ENCODE peak calls at places on chromosomes 6 and 20, in nine cellular contexts. One of them, this sample, is unnamed.

GRCh38 chr20:13173201-13173600 is 47.9 kb upstream of the ISM1 start:
- DNase-seq in H9: no peak
- DNase-seq in stimulated activated CD8-positive, alpha-beta memory T cell treated with anti-CD3 and anti-CD28 coated beads, Interleukin-15, amount 100 ng/mL, for 4 hours: no peak
- DNase-seq in psoas muscle: no peak
- DNase-seq in brain microvascular endothelial cell: no peak
- DNase-seq in adrenal gland: no peak
- DNase-seq in cerebellar nuclear complex: no peak
- DNase-seq in LHCN-M2: no peak
- DNase-seq in Caki2: no peak
- DNase-seq in this sample: no peak

GRCh38 chr20:37925265-37926165 is 22.6 kb downstream of the VSTM2L start:
- DNase-seq in cerebellar nuclear complex: no peak
- DNase-seq in LHCN-M2: no peak
- DNase-seq in brain microvascular endothelial cell: no peak
- DNase-seq in stimulated activated CD8-positive, alpha-beta memory T cell treated with anti-CD3 and anti-CD28 coated beads, Interleukin-15, amount 100 ng/mL, for 4 hours: no peak
- DNase-seq in adrenal gland: no peak
- DNase-seq in Caki2: no peak
- DNase-seq in H9: peak; percentile 74
- DNase-seq in psoas muscle: no peak
- DNase-seq in this sample: no peak

GRCh38 chr6:5751525-5752252 is 255.0 kb downstream of the NRN1 start:
- DNase-seq in H9: no peak
- DNase-seq in stimulated activated CD8-positive, alpha-beta memory T cell treated with anti-CD3 and anti-CD28 coated beads, Interleukin-15, amount 100 ng/mL, for 4 hours: no peak
- DNase-seq in Caki2: no peak
- DNase-seq in adrenal gland: no peak
- DNase-seq in brain microvascular endothelial cell: no peak
- DNase-seq in psoas muscle: no peak
- DNase-seq in LHCN-M2: peak; percentile 67
- DNase-seq in cerebellar nuclear complex: no peak
- DNase-seq in this sample: no peak

GRCh38 chr20:48826883-48827771 is 672 bp downstream of the PREX1 start:
- DNase-seq in adrenal gland: peak; percentile 39
- DNase-seq in Caki2: peak; percentile 58
- DNase-seq in LHCN-M2: peak; percentile 22
- DNase-seq in H9: peak; percentile 54
- DNase-seq in psoas muscle: no peak
- DNase-seq in cerebellar nuclear complex: no peak
- DNase-seq in stimulated activated CD8-positive, alpha-beta memory T cell treated with anti-CD3 and anti-CD28 coated beads, Interleukin-15, amount 100 ng/mL, for 4 hours: no peak
- DNase-seq in brain microvascular endothelial cell: no peak
- DNase-seq in this sample: no peak

GRCh38 chr6:45421700-45422540 is 44.2 kb upstream of the SUPT3H start:
- DNase-seq in adrenal gland: peak; percentile 31
- DNase-seq in H9: peak; percentile 52
- DNase-seq in brain microvascular endothelial cell: peak; percentile 54
- DNase-seq in psoas muscle: peak; percentile 51
- DNase-seq in stimulated activated CD8-positive, alpha-beta memory T cell treated with anti-CD3 and anti-CD28 coated beads, Interleukin-15, amount 100 ng/mL, for 4 hours: peak; percentile 33
- DNase-seq in cerebellar nuclear complex: no peak
- DNase-seq in LHCN-M2: peak; percentile 90
- DNase-seq in Caki2: peak; percentile 80
- DNase-seq in this sample: peak; percentile 71

GRCh38 chr20:22584922-22585785 is 782 bp upstream of the FOXA2 start:
- DNase-seq in adrenal gland: no peak
- DNase-seq in psoas muscle: no peak
- DNase-seq in cerebellar nuclear complex: no peak
- DNase-seq in brain microvascular endothelial cell: no peak
- DNase-seq in H9: peak; percentile 55
- DNase-seq in stimulated activated CD8-positive, alpha-beta memory T cell treated with anti-CD3 and anti-CD28 coated beads, Interleukin-15, amount 100 ng/mL, for 4 hours: no peak
- DNase-seq in LHCN-M2: no peak
- DNase-seq in Caki2: peak; percentile 70
- DNase-seq in this sample: no peak

GRCh38 chr6:7426447-7427169 is 37.0 kb downstream of the RIOK1 start:
- DNase-seq in brain microvascular endothelial cell: no peak
- DNase-seq in LHCN-M2: no peak
- DNase-seq in adrenal gland: no peak
- DNase-seq in cerebellar nuclear complex: no peak
- DNase-seq in stimulated activated CD8-positive, alpha-beta memory T cell treated with anti-CD3 and anti-CD28 coated beads, Interleukin-15, amount 100 ng/mL, for 4 hours: no peak
- DNase-seq in H9: no peak
- DNase-seq in psoas muscle: no peak
- DNase-seq in Caki2: no peak
- DNase-seq in this sample: no peak

GRCh38 chr20:15005300-15005986 is 668.0 kb upstream of the FLRT3 start:
- DNase-seq in stimulated activated CD8-positive, alpha-beta memory T cell treated with anti-CD3 and anti-CD28 coated beads, Interleukin-15, amount 100 ng/mL, for 4 hours: no peak
- DNase-seq in LHCN-M2: no peak
- DNase-seq in Caki2: no peak
- DNase-seq in adrenal gland: no peak
- DNase-seq in brain microvascular endothelial cell: peak; percentile 36
- DNase-seq in H9: no peak
- DNase-seq in cerebellar nuclear complex: no peak
- DNase-seq in psoas muscle: no peak
- DNase-seq in this sample: no peak

GRCh38 chr20:35200255-35200654 is 26.2 kb upstream of the MMP24 start:
- DNase-seq in psoas muscle: no peak
- DNase-seq in LHCN-M2: peak; percentile 53
- DNase-seq in stimulated activated CD8-positive, alpha-beta memory T cell treated with anti-CD3 and anti-CD28 coated beads, Interleukin-15, amount 100 ng/mL, for 4 hours: no peak
- DNase-seq in Caki2: no peak
- DNase-seq in cerebellar nuclear complex: no peak
- DNase-seq in adrenal gland: no peak
- DNase-seq in H9: no peak
- DNase-seq in brain microvascular endothelial cell: peak; percentile 46
- DNase-seq in this sample: no peak

GRCh38 chr6:391559-392440 is at the start of gene IRF4:
- DNase-seq in H9: peak; percentile 72
- DNase-seq in stimulated activated CD8-positive, alpha-beta memory T cell treated with anti-CD3 and anti-CD28 coated beads, Interleukin-15, amount 100 ng/mL, for 4 hours: peak; percentile 59
- DNase-seq in psoas muscle: no peak
- DNase-seq in Caki2: no peak
- DNase-seq in brain microvascular endothelial cell: no peak
- DNase-seq in adrenal gland: no peak
- DNase-seq in cerebellar nuclear complex: no peak
- DNase-seq in LHCN-M2: no peak
- DNase-seq in this sample: no peak

GRCh38 chr6:1817033-1817761 is 207.5 kb downstream of the FOXC1 start:
- DNase-seq in cerebellar nuclear complex: no peak
- DNase-seq in LHCN-M2: no peak
- DNase-seq in brain microvascular endothelial cell: no peak
- DNase-seq in stimulated activated CD8-positive, alpha-beta memory T cell treated with anti-CD3 and anti-CD28 coated beads, Interleukin-15, amount 100 ng/mL, for 4 hours: no peak
- DNase-seq in adrenal gland: no peak
- DNase-seq in psoas muscle: no peak
- DNase-seq in Caki2: no peak
- DNase-seq in H9: no peak
- DNase-seq in this sample: no peak

GRCh38 chr6:167306401-167306998 is 15.4 kb downstream of the UNC93A start:
- DNase-seq in stimulated activated CD8-positive, alpha-beta memory T cell treated with anti-CD3 and anti-CD28 coated beads, Interleukin-15, amount 100 ng/mL, for 4 hours: no peak
- DNase-seq in adrenal gland: no peak
- DNase-seq in Caki2: peak; percentile 47
- DNase-seq in psoas muscle: no peak
- DNase-seq in H9: no peak
- DNase-seq in brain microvascular endothelial cell: no peak
- DNase-seq in LHCN-M2: no peak
- DNase-seq in cerebellar nuclear complex: no peak
- DNase-seq in this sample: no peak

GRCh38 chr6:3188262-3188661 is 30.9 kb upstream of the TUBB2A start:
- DNase-seq in stimulated activated CD8-positive, alpha-beta memory T cell treated with anti-CD3 and anti-CD28 coated beads, Interleukin-15, amount 100 ng/mL, for 4 hours: no peak
- DNase-seq in adrenal gland: no peak
- DNase-seq in LHCN-M2: no peak
- DNase-seq in psoas muscle: no peak
- DNase-seq in cerebellar nuclear complex: no peak
- DNase-seq in Caki2: no peak
- DNase-seq in brain microvascular endothelial cell: no peak
- DNase-seq in H9: no peak
- DNase-seq in this sample: no peak

GRCh38 chr6:35573495-35574110 is 60.9 kb upstream of the TULP1 start:
- DNase-seq in Caki2: no peak
- DNase-seq in LHCN-M2: no peak
- DNase-seq in brain microvascular endothelial cell: no peak
- DNase-seq in stimulated activated CD8-positive, alpha-beta memory T cell treated with anti-CD3 and anti-CD28 coated beads, Interleukin-15, amount 100 ng/mL, for 4 hours: no peak
- DNase-seq in H9: no peak
- DNase-seq in adrenal gland: no peak
- DNase-seq in cerebellar nuclear complex: no peak
- DNase-seq in psoas muscle: no peak
- DNase-seq in this sample: no peak

GRCh38 chr6:166330612-166331011 is 11.7 kb downstream of the SFT2D1 start:
- DNase-seq in LHCN-M2: peak; percentile 36
- DNase-seq in Caki2: peak; percentile 83
- DNase-seq in psoas muscle: peak; percentile 39
- DNase-seq in H9: peak; percentile 97
- DNase-seq in stimulated activated CD8-positive, alpha-beta memory T cell treated with anti-CD3 and anti-CD28 coated beads, Interleukin-15, amount 100 ng/mL, for 4 hours: no peak
- DNase-seq in cerebellar nuclear complex: no peak
- DNase-seq in adrenal gland: no peak
- DNase-seq in brain microvascular endothelial cell: peak; percentile 39
- DNase-seq in this sample: no peak

GRCh38 chr6:132907231-132907630 is 92.9 kb downstream of the RPS12 start:
- DNase-seq in brain microvascular endothelial cell: no peak
- DNase-seq in stimulated activated CD8-positive, alpha-beta memory T cell treated with anti-CD3 and anti-CD28 coated beads, Interleukin-15, amount 100 ng/mL, for 4 hours: no peak
- DNase-seq in Caki2: no peak
- DNase-seq in LHCN-M2: no peak
- DNase-seq in adrenal gland: no peak
- DNase-seq in H9: no peak
- DNase-seq in psoas muscle: no peak
- DNase-seq in cerebellar nuclear complex: no peak
- DNase-seq in this sample: no peak